ENCODE peak calls at places on chromosomes 6 and 20, in four cellular contexts. N is HFFc6, R is MM.1S, Q is AG09309. K is an unnamed sample.

GRCh38 chr20:54382419-54382818 is 93.0 kb upstream of the DOK5 start:
- DNase-seq in N (no peak), R (no peak), Q (no peak), K (no peak)

GRCh38 chr20:42378826-42379225 is 760.6 kb upstream of the CHD6 start:
- DNase-seq in N (no peak), R (no peak), Q (no peak), K (no peak)

GRCh38 chr6:15427360-15428070 is 181.6 kb downstream of the JARID2 start:
- DNase-seq in N (no peak), R (no peak), Q (no peak), K (no peak)

GRCh38 chr6:44594471-44594870 is 207.0 kb downstream of the CDC5L start:
- DNase-seq in N (no peak), R (no peak), Q (no peak), K (no peak)

GRCh38 chr6:54718541-54719023 is 128.0 kb upstream of the FAM83B start:
- DNase-seq in N (no peak), R (no peak), Q (no peak), K (no peak)

GRCh38 chr6:95413789-95414188 is 163.5 kb upstream of the MANEA start:
- DNase-seq in N (no peak), R (no peak), Q (no peak), K (no peak)

GRCh38 chr6:145891126-145891525 is 73.0 kb downstream of the SHPRH start:
- DNase-seq in N (peak; percentile 70), R (no peak), Q (peak; percentile 78), K (peak; percentile 62)

GRCh38 chr20:38131588-38132121 is 33.4 kb downstream of the TGM2 start:
- DNase-seq in N (peak; percentile 58), R (no peak), Q (no peak), K (no peak)

GRCh38 chr6:43395822-43396221 is 26.4 kb upstream of the ZNF318 start:
- DNase-seq in N (no peak), R (no peak), Q (no peak), K (no peak)

DNA sequence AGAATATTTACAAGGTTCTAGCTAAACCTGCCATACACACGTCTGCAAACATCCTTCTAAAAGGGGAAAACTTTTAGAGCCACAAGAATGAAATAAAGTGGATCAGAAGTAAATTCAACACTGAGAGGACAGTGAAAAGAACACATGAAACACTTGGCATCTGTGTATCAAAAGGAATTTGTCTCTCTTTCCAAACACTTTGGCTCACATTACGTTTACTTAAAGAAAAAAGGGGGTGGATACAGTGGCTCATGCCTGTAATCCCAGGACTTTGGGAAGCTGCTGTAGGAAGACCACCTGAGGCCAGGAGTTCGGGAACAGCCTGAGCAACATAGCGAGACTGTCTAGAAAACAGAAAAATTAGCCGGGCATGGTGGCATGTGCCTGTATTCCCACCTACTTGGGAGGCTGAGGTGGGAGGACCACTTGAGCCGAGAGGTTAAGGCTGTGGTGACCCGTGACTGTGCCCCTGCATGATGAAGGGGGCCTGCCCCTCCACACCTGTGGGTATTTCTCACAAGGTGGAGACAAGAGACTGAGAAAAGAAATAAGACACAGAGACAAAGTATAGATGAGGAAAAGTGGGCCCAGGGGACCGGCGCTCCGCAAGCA is 35.4 kb downstream of the NINL start:
- DNase-seq in N (no peak), R (no peak), Q (no peak), K (no peak)
- TF ChIP-seq CTCF in N (no peak), R (no peak), Q (no peak), K (no peak)

GRCh38 chr20:21521596-21522478 is 8.0 kb upstream of the NKX2-2 start:
- DNase-seq in N (no peak), R (no peak), Q (no peak), K (no peak)
- TF ChIP-seq CTCF in N (no peak), R (no peak), Q (no peak), K (no peak)

GRCh38 chr6:159125014-159125609 is 44.1 kb upstream of the FNDC1 start:
- DNase-seq in N (no peak), R (no peak), Q (no peak), K (no peak)
- TF ChIP-seq CTCF in N (peak; percentile 65), R (peak; percentile 26), Q (peak; percentile 33), K (peak; percentile 28)

DNA sequence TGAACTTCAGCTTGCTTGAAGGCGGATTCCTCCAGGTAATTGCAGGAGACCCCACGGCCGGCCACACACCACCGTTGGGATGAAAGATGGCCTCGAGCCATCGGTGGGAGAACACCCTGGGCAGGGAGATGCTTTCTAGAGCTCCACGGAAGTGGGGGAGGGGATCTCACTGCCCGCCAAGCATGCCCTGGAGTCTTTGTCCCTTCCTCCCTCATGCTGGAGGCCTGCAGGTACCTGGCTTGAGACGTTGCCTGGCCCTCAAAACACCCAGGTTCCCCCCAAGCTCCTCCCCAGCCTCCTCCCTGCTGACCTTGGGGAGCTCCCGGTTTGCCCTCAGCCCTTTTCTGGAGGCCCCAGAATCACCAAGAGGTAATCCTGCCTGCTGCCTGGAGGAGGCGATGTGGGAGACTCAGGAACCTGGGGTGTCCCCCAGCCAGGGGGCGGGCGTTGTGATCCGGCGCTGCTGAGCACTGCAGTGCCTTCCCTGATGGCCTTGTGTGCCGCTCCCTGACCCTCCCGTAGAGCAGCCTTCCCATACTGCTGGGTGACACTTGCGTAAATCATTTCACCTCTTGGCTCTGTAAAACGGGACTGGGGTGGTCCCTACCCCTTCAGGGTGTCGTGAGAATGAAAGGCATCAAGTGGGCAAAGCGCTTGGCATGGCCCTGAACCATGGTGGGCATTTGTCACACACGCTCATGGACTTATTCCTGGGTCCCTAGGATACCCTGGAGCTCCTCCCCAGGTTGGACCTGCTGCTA is 91.4 kb downstream of the CEBPB start:
- DNase-seq in N (no peak), R (peak; percentile 10), Q (no peak), K (no peak)
- TF ChIP-seq CTCF in N (peak; percentile 58), R (no peak), Q (peak; percentile 17), K (no peak)

GRCh38 chr6:26215200-26216014 is 128.2 kb downstream of the HFE start:
- DNase-seq in N (no peak), R (peak; percentile 71), Q (no peak), K (no peak)

GRCh38 chr6:26217714-26218075 is 130.5 kb downstream of the HFE start:
- DNase-seq in N (no peak), R (peak; percentile 44), Q (no peak), K (no peak)

GRCh38 chr6:26216015-26216885 is 129.0 kb downstream of the HFE start:
- DNase-seq in N (peak; percentile 100), R (peak; percentile 97), Q (peak; percentile 99), K (peak; percentile 100)

GRCh38 chr6:26218824-26219223 is 131.6 kb downstream of the HFE start:
- DNase-seq in N (no peak), R (no peak), Q (no peak), K (no peak)

DNA sequence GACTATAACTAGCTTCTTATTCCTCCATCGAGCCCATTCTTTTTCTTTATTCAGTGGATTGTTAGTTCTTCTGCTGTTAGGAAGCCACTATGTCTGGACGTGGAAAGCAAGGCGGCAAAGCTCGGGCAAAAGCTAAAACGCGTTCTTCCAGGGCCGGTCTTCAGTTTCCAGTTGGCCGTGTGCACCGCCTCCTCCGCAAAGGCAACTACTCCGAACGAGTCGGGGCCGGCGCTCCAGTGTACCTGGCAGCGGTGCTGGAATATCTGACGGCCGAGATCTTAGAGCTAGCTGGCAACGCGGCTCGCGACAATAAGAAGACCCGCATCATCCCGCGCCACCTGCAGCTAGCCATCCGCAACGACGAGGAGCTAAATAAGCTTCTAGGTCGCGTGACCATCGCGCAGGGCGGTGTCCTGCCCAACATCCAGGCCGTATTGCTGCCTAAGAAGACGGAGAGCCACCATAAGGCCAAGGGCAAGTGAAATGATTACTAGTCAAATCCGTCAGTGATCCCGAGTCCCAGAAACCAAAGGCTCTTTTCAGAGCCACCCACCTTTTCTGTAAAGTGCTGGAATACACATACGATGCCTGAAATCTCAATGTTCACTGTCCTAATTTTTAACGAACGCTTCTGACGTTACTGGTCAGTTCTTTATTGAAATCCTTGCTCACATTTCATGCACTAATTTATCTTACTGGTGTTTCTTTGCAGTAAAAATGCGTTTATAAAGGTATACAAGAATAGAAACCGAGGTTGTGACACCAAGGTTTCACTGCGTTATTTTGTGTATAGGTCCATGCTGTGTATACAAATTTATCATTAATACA is 129.9 kb downstream of the HFE start:
- DNase-seq in N (peak; percentile 92), R (peak; percentile 90), Q (no peak), K (peak; percentile 48)
- TF ChIP-seq CTCF in N (peak; percentile 72), R (peak; percentile 49), Q (peak; percentile 50), K (peak; percentile 62)

DNA sequence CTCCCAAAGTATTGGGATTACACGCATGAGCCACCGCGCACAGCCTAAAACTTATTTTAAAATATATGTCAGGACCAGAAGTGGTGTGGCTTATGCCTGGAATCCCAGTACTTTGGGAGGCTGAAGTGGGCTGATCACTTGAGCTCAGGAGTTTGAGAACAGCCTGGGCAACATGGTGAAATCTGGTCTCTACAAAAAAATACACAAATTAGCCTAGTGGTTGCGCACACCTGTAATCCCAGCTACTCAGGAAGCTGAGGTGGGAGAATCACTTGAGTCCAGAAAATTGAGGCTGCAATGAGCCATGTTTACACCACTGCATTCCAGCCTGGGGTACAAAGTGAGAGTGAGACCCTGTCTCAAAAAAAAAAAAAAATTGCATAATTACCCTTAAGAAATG is 13.7 kb downstream of the PXT1 start:
- DNase-seq in N (no peak), R (no peak), Q (no peak), K (no peak)
- TF ChIP-seq CTCF in N (peak; percentile 52), R (no peak), Q (peak; percentile 19), K (no peak)

GRCh38 chr6:151149788-151150187 is 90.0 kb upstream of the AKAP12 start:
- DNase-seq in N (no peak), R (no peak), Q (no peak), K (no peak)

GRCh38 chr6:151154418-151154817 is 85.3 kb upstream of the AKAP12 start:
- DNase-seq in N (no peak), R (no peak), Q (no peak), K (no peak)

GRCh38 chr6:151160869-151161268 is 78.9 kb upstream of the AKAP12 start:
- DNase-seq in N (no peak), R (no peak), Q (no peak), K (no peak)

GRCh38 chr6:151155095-151155494 is 84.7 kb upstream of the AKAP12 start:
- DNase-seq in N (no peak), R (no peak), Q (no peak), K (no peak)
- TF ChIP-seq CTCF in N (no peak), R (no peak), Q (no peak), K (no peak)

DNA sequence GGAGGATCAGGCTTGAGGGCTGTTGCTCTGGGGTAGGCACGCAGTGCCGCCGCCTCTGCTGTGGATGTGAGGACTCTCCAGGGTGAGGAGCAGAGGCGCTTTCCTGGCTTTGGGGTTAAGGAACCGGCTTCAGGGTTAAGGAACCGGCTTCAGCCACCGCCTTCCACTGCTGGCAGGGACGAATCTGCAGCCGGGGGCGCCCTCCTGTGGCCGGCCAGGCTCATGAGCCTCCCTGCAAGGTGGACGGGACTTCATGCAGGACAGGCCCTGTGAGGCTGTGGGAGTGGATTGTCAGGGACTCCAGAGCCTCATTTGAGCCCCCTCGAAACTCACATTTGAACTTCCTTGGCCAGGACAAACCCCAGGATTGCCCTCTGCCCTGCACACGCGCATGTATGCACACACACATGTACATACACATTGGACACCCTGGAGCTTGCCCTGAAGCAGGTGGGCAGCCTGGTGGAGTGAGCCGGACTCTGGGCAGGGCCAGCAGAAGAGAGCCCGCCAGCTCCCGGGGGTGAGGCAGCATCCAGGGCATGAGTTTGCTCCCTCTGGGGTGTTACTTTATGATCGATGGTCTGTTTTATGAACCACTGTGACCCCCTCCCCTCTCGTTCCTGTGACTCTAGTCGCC is 146.9 kb downstream of the PHACTR3 start:
- DNase-seq in N (peak; percentile 10), R (peak; percentile 80), Q (no peak), K (peak; percentile 9)
- TF ChIP-seq CTCF in N (peak; percentile 75), R (peak; percentile 93), Q (peak; percentile 85), K (peak; percentile 91)